ENCODE peak calls at places on chromosome 11, in nine cellular contexts. P is mucosa of gallbladder; H is activated effector memory CD4-positive, alpha-beta T cell treated with anti-CD3 and anti-CD28 coated beads, Interleukin-2, amount 50 U/mL, for 16 hours; R is naive thymus-derived CD8-positive, alpha-beta T cell; B is iPS-NIHi11; A is GM10248; I is HCT116; O is stimulated activated CD4-positive, alpha-beta T cell treated with anti-CD3 and anti-CD28 coated beads, Interleukin-4, amount 100 ng/mL, for 48 hours; V is A549. D is an unnamed sample.
A peak's percentile ranks its signal among the peaks of the same experiment; 100 is the strongest.

GRCh38 chr11:128575174-128575955 is 12.0 kb downstream of the ETS1 start:
- DNase-seq in P (no peak), H (no peak), R (no peak), B (no peak), A (no peak), I (no peak), O (no peak), V (no peak), D (no peak)

GRCh38 chr11:12159351-12160099 is 49.1 kb downstream of the MICAL2 start:
- DNase-seq in P (no peak), H (no peak), R (no peak), B (no peak), A (no peak), I (no peak), O (no peak), V (peak; percentile 59), D (peak; percentile 61)

GRCh38 chr11:64292458-64293254 is 1.6 kb downstream of the KCNK4 start:
- DNase-seq in P (no peak), H (no peak), R (no peak), B (peak; percentile 45), A (no peak), I (no peak), O (no peak), V (no peak), D (no peak)

GRCh38 chr11:57249384-57250319 is 12.6 kb upstream of the APLNR start:
- DNase-seq in P (peak; percentile 66), H (peak; percentile 74), R (peak; percentile 8), B (peak; percentile 58), A (peak; percentile 52), I (peak; percentile 27), O (peak; percentile 20), V (peak; percentile 68), D (peak; percentile 19)

GRCh38 chr11:32023370-32023964 is 67.4 kb upstream of the RCN1 start:
- DNase-seq in P (no peak), H (no peak), R (no peak), B (no peak), A (no peak), I (no peak), O (no peak), V (no peak), D (no peak)

GRCh38 chr11:33000181-33000580 is 15.5 kb upstream of the DEPDC7 start:
- DNase-seq in P (no peak), H (no peak), R (no peak), B (no peak), A (no peak), I (no peak), O (no peak), V (no peak), D (peak; percentile 63)

GRCh38 chr11:106156290-106156937 is 79.0 kb downstream of the AASDHPPT start:
- DNase-seq in P (peak; percentile 42), H (no peak), R (no peak), B (peak; percentile 35), A (peak; percentile 19), I (peak; percentile 26), O (no peak), V (peak; percentile 47), D (peak; percentile 35)

GRCh38 chr11:23988381-23989006 is 508.4 kb upstream of the LUZP2 start:
- DNase-seq in P (no peak), H (no peak), R (no peak), B (no peak), A (no peak), I (no peak), O (no peak), V (peak; percentile 7), D (no peak)

GRCh38 chr11:88016392-88017020 is 158.7 kb downstream of the RAB38 start:
- DNase-seq in P (peak; percentile 80), H (peak; percentile 68), R (peak; percentile 52), B (peak; percentile 29), A (peak; percentile 24), I (peak; percentile 78), O (peak; percentile 28), V (peak; percentile 84), D (peak; percentile 63)

GRCh38 chr11:23021287-23021863 is 161.1 kb upstream of the CCDC179 start:
- DNase-seq in P (peak; percentile 15), H (no peak), R (no peak), B (peak; percentile 82), A (peak; percentile 43), I (no peak), O (no peak), V (peak; percentile 12), D (peak; percentile 20)

GRCh38 chr11:129610545-129610944 is 205.1 kb upstream of the TMEM45B start:
- DNase-seq in P (no peak), H (no peak), R (no peak), B (no peak), A (no peak), I (no peak), O (no peak), V (no peak), D (no peak)

GRCh38 chr11:119324124-119324665 is 7.3 kb upstream of the MCAM start:
- DNase-seq in P (no peak), H (no peak), R (no peak), B (no peak), A (no peak), I (no peak), O (no peak), V (no peak), D (no peak)

GRCh38 chr11:28133146-28133545 is 25.0 kb downstream of the METTL15 start:
- DNase-seq in P (no peak), H (no peak), R (no peak), B (no peak), A (no peak), I (no peak), O (no peak), V (no peak), D (no peak)

GRCh38 chr11:69943506-69943905 is 124.3 kb upstream of the FGF3 start:
- DNase-seq in P (no peak), H (no peak), R (no peak), B (no peak), A (no peak), I (no peak), O (no peak), V (no peak), D (no peak)

GRCh38 chr11:85823816-85824215 is 12.9 kb upstream of the SYTL2 start:
- DNase-seq in P (no peak), H (peak; percentile 80), R (peak; percentile 89), B (no peak), A (no peak), I (no peak), O (no peak), V (no peak), D (no peak)

GRCh38 chr11:11952036-11952435 is 56.4 kb downstream of the DKK3 start:
- DNase-seq in P (no peak), H (no peak), R (no peak), B (no peak), A (no peak), I (no peak), O (no peak), V (no peak), D (no peak)

GRCh38 chr11:66850588-66851250 is 6.1 kb upstream of the LRFN4 start:
- DNase-seq in P (no peak), H (peak; percentile 58), R (no peak), B (no peak), A (no peak), I (no peak), O (no peak), V (no peak), D (no peak)

GRCh38 chr11:60594998-60595637 is 79.9 kb downstream of the MS4A13 start:
- DNase-seq in P (no peak), H (no peak), R (no peak), B (no peak), A (no peak), I (no peak), O (no peak), V (no peak), D (no peak)

GRCh38 chr11:67316882-67317364 is 13.6 kb downstream of the SSH3 start:
- DNase-seq in P (no peak), H (no peak), R (no peak), B (no peak), A (no peak), I (peak; percentile 45), O (no peak), V (no peak), D (peak; percentile 51)

GRCh38 chr11:69545976-69546617 is 64.6 kb downstream of the LINC01488 start:
- DNase-seq in P (no peak), H (peak; percentile 34), R (no peak), B (no peak), A (no peak), I (no peak), O (no peak), V (no peak), D (no peak)

GRCh38 chr11:86174101-86175046 is 70.2 kb upstream of the EED start:
- DNase-seq in P (peak; percentile 78), H (no peak), R (no peak), B (no peak), A (no peak), I (no peak), O (no peak), V (peak; percentile 67), D (peak; percentile 98)

GRCh38 chr11:1102221-1102971 is 27.7 kb downstream of the MUC2 start:
- DNase-seq in P (no peak), H (no peak), R (no peak), B (no peak), A (no peak), I (no peak), O (no peak), V (no peak), D (no peak)

GRCh38 chr11:12117200-12117995 is 7.0 kb downstream of the MICAL2 start:
- DNase-seq in P (no peak), H (no peak), R (no peak), B (no peak), A (no peak), I (no peak), O (no peak), V (no peak), D (no peak)

GRCh38 chr11:64044730-64045386 is 9.1 kb downstream of the FLRT1 start:
- DNase-seq in P (no peak), H (no peak), R (no peak), B (no peak), A (no peak), I (no peak), O (no peak), V (no peak), D (no peak)

GRCh38 chr11:43756575-43756974 is 76.0 kb downstream of the HSD17B12 start:
- DNase-seq in P (no peak), H (no peak), R (no peak), B (no peak), A (no peak), I (no peak), O (no peak), V (no peak), D (no peak)

GRCh38 chr11:118607401-118608267 is at the start of gene PHLDB1:
- DNase-seq in P (no peak), H (peak; percentile 82), R (peak; percentile 45), B (peak; percentile 57), A (peak; percentile 58), I (no peak), O (no peak), V (peak; percentile 61), D (no peak)

GRCh38 chr11:62081378-62082291 is 42.2 kb upstream of the INCENP start:
- DNase-seq in P (peak; percentile 84), H (peak; percentile 91), R (peak; percentile 83), B (peak; percentile 85), A (peak; percentile 77), I (peak; percentile 64), O (peak; percentile 71), V (peak; percentile 72), D (peak; percentile 32)

GRCh38 chr11:11387906-11388305 is 34.9 kb upstream of the CSNK2A3 start:
- DNase-seq in P (no peak), H (no peak), R (no peak), B (no peak), A (no peak), I (no peak), O (no peak), V (no peak), D (no peak)

GRCh38 chr11:77672276-77672675 is 34.7 kb upstream of the CLNS1A start:
- DNase-seq in P (no peak), H (no peak), R (no peak), B (no peak), A (no peak), I (no peak), O (no peak), V (peak; percentile 63), D (peak; percentile 80)

GRCh38 chr11:65310756-65311155 is 3.9 kb upstream of the CDC42EP2 start:
- DNase-seq in P (no peak), H (no peak), R (no peak), B (no peak), A (no peak), I (no peak), O (no peak), V (no peak), D (no peak)

GRCh38 chr11:65311197-65311631 is 3.5 kb upstream of the CDC42EP2 start:
- DNase-seq in P (peak; percentile 58), H (no peak), R (no peak), B (no peak), A (no peak), I (no peak), O (no peak), V (no peak), D (no peak)

D was measured in HS-5.